ENCODE peak calls at places on chromosome 7, in six cellular contexts. J, M, V, Y, X and P are unnamed samples.

GRCh38 chr7:28953628-28954027 is 4.5 kb downstream of the TRIL start:
- DNase-seq in J (peak), M (peak), V (no peak), Y (no peak), X (no peak), P (no peak)

GRCh38 chr7:155741805-155742204 is 70.5 kb downstream of the SHH start:
- DNase-seq in J (no peak), M (no peak), V (no peak), Y (no peak), X (no peak), P (no peak)

GRCh38 chr7:47657126-47657525 is 75.2 kb upstream of the TNS3 start:
- DNase-seq in J (no peak), M (no peak), V (no peak), Y (no peak), X (no peak), P (no peak)

GRCh38 chr7:44185729-44186128 is 3.5 kb downstream of the GCK start:
- DNase-seq in J (no peak), M (no peak), V (no peak), Y (no peak), X (no peak), P (no peak)

GRCh38 chr7:45609180-45609579 is 35.0 kb downstream of the ADCY1 start:
- DNase-seq in J (no peak), M (no peak), V (no peak), Y (no peak), X (no peak), P (no peak)

GRCh38 chr7:608361-608760 is 88.7 kb upstream of the PDGFA start:
- DNase-seq in J (no peak), M (no peak), V (no peak), Y (no peak), X (no peak), P (no peak)

GRCh38 chr7:54879776-54880175 is 120.8 kb upstream of the SEC61G start:
- DNase-seq in J (peak), M (no peak), V (no peak), Y (no peak), X (no peak), P (no peak)

GRCh38 chr7:37284805-37285211 is 163.9 kb downstream of the ELMO1 start:
- DNase-seq in J (no peak), M (peak), V (peak), Y (peak), X (peak), P (peak)

GRCh38 chr7:108167460-108167859 is 37.3 kb upstream of the LAMB4 start:
- DNase-seq in J (peak), M (no peak), V (no peak), Y (no peak), X (no peak), P (no peak)

GRCh38 chr7:19491821-19492452 is 216.9 kb downstream of the POLR1F start:
- DNase-seq in J (peak), M (peak), V (no peak), Y (peak), X (no peak), P (no peak)

GRCh38 chr7:37145682-37146081 is 303.0 kb downstream of the ELMO1 start:
- DNase-seq in J (no peak), M (no peak), V (no peak), Y (no peak), X (no peak), P (no peak)

GRCh38 chr7:105204953-105205352 is 183.8 kb downstream of the SRPK2 start:
- DNase-seq in J (no peak), M (no peak), V (no peak), Y (no peak), X (no peak), P (no peak)

GRCh38 chr7:106216517-106217088 is 68.2 kb downstream of the NAMPT start:
- DNase-seq in J (peak), M (peak), V (no peak), Y (peak), X (no peak), P (no peak)

GRCh38 chr7:132100483-132100882 is 475.8 kb downstream of the PLXNA4 start:
- DNase-seq in J (no peak), M (no peak), V (no peak), Y (no peak), X (no peak), P (no peak)

GRCh38 chr7:47149208-47149864 is 432.6 kb downstream of the TNS3 start:
- DNase-seq in J (no peak), M (no peak), V (no peak), Y (no peak), X (no peak), P (no peak)

GRCh38 chr7:12801107-12801506 is 113.7 kb downstream of the ARL4A start:
- DNase-seq in J (no peak), M (no peak), V (no peak), Y (no peak), X (no peak), P (no peak)

GRCh38 chr7:123051916-123052315 is 56.4 kb upstream of the TAS2R16 start:
- DNase-seq in J (no peak), M (no peak), V (no peak), Y (no peak), X (no peak), P (no peak)

GRCh38 chr7:77453531-77453930 is 37.4 kb upstream of the GSAP start:
- DNase-seq in J (peak), M (no peak), V (no peak), Y (no peak), X (no peak), P (no peak)

GRCh38 chr7:132275811-132276210 is 300.5 kb downstream of the PLXNA4 start:
- DNase-seq in J (no peak), M (no peak), V (no peak), Y (no peak), X (no peak), P (no peak)

GRCh38 chr7:36047254-36047653 is 105.8 kb upstream of the EEPD1 start:
- DNase-seq in J (no peak), M (peak), V (no peak), Y (peak), X (no peak), P (no peak)

GRCh38 chr7:17679427-17679826 is 260.9 kb downstream of the SNX13 start:
- DNase-seq in J (no peak), M (peak), V (no peak), Y (no peak), X (peak), P (no peak)

GRCh38 chr7:157472311-157473050 is 135.7 kb downstream of the DNAJB6 start:
- DNase-seq in J (no peak), M (no peak), V (no peak), Y (no peak), X (no peak), P (no peak)

GRCh38 chr7:87413951-87414381 is 61.5 kb downstream of the ABCB4 start:
- DNase-seq in J (peak), M (peak), V (no peak), Y (no peak), X (peak), P (no peak)

GRCh38 chr7:149791411-149792219 is 18.2 kb upstream of the ZNF467 start:
- DNase-seq in J (no peak), M (no peak), V (no peak), Y (no peak), X (no peak), P (no peak)

GRCh38 chr7:102883098-102883860 is 29.5 kb upstream of the LRRC17 start:
- DNase-seq in J (peak), M (peak), V (no peak), Y (no peak), X (no peak), P (no peak)

GRCh38 chr7:128322040-128322643 is 21.6 kb downstream of the RBM28 start:
- DNase-seq in J (peak), M (peak), V (no peak), Y (peak), X (no peak), P (no peak)

GRCh38 chr7:29878081-29878688 is 71.9 kb downstream of the WIPF3 start:
- DNase-seq in J (peak), M (peak), V (no peak), Y (no peak), X (no peak), P (no peak)

GRCh38 chr7:16171928-16172327 is 249.4 kb downstream of the CRPPA start:
- DNase-seq in J (peak), M (no peak), V (no peak), Y (no peak), X (no peak), P (no peak)

GRCh38 chr7:27546610-27547009 is 116.1 kb downstream of the HIBADH start:
- DNase-seq in J (no peak), M (no peak), V (no peak), Y (no peak), X (no peak), P (no peak)

GRCh38 chr7:35003679-35004278 is 33.5 kb downstream of the DPY19L1 start:
- DNase-seq in J (peak), M (peak), V (no peak), Y (peak), X (no peak), P (no peak)

GRCh38 chr7:91519241-91520200 is 255.3 kb downstream of the FZD1 start:
- DNase-seq in J (no peak), M (no peak), V (no peak), Y (no peak), X (peak), P (no peak)

GRCh38 chr7:30898411-30898810 is 13.2 kb upstream of the AQP1 start:
- DNase-seq in J (no peak), M (no peak), V (no peak), Y (no peak), X (no peak), P (no peak)

GRCh38 chr7:3955026-3955425 is 654.0 kb downstream of the SDK1 start:
- DNase-seq in J (no peak), M (no peak), V (no peak), Y (no peak), X (no peak), P (no peak)

DNA sequence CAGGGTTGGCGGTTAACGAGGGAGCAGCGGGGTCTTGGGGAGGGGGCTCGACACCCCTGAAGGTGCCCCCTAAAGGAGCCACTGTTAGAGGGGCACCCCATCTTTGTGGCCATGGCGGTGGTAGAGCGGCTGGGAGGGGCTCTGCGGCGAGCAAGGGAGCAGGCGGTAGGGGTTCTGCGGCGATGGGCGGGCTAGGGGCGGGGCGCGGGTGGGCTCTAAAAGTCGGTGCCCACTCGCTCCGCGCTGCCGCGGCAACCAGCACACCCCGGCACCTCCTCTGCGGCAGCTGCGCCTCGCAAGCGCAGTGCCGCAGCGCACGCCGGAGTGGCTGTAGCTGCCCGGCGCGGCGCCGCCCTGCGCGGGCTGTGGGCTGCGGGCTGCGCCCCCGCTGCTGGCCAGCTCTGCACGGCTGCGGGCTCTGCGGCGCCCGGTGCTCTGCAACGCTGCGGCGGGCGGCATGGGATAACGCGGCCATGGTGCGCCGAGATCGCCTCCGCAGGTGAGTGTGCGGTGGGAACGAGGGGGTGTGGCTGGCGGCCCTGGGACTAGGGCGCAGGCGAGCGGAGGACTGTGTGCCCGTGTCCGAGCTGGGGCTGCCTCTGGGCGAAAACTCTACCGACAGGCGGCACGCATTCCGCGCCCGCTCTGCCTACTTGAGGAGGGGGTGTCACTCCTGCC is at the start of gene MEST:
- DNase-seq in J (peak), M (peak), V (peak), Y (no peak), X (no peak), P (no peak)
- H2AK5ac ChIP-seq in J (no peak), M (peak), V (no peak), Y (no peak), X (peak), P (peak)

GRCh38 chr7:116527521-116527920 is 2.7 kb downstream of the CAV1 start:
- DNase-seq in J (peak), M (peak), V (no peak), Y (no peak), X (no peak), P (no peak)
- H2AK5ac ChIP-seq in J (peak), M (no peak), V (no peak), Y (no peak), X (no peak), P (no peak)

DNA sequence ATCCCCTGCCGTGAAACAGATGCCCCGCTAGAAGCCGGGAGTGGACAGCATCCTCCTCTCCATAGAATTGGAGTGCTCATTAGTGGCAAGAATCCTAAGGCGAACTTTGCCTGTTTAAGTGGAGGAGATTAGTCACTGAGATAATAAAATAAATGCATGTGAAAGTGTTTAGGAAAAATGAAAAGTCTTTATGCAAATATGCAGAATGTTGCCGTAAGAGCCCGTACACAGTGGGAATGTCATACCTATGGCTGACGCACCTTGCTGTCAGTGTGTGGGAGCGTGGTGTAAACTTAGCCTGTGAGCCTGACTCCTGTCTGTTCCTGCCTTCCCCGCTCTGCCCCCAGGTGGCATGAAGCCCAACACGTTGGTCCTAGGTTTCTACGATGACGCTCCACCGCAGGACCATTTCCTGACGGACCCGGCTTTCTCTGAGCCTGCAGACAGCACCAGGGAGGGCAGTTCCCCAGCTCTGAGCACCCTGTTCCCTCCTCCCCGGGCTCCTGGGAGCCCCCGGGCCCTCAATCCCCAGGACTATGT is 1.7 kb upstream of the TRIP6 start:
- DNase-seq in J (peak), M (no peak), V (peak), Y (peak), X (no peak), P (no peak)
- H2AK5ac ChIP-seq in J (peak), M (no peak), V (no peak), Y (no peak), X (peak), P (no peak)

DNA sequence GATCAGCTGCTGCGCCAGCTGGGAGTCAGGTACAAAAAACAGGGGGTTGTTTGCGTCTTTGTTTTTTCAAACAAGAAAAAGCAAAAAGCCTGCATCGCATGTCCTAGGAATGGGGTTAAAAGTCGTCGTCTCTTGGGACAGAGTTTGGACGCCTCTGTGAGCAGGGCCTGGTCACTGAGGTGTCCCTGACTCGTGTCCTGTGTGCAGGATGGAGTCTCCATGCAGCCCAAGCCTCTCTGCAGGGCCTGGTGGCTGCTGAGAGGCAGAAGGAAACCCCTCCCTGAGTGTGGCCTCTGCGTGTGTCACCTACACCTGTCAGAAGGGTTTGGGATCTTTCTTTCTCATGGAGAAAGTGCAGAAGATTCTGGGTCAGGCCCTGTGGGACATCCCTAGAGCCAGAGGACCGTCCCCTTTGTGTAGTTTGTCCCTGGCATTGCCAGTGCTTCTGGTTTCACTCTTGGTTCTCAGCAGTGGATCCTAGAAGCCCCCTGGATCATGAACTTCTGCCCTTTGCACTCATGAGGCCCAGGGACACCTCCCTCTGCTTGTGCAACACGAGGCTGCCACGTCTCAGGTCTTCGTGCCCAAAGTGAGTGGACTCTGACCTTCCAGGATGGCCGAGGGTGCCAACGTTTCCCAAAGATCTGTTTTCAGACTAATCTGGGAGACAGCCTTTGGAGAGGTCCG is 75.0 kb downstream of the PRKAG2 start:
- DNase-seq in J (no peak), M (no peak), V (no peak), Y (no peak), X (no peak), P (no peak)
- H2AK5ac ChIP-seq in J (no peak), M (no peak), V (no peak), Y (no peak), X (no peak), P (no peak)